ENCODE peak calls at places on chromosome 18, in five cellular contexts. One of them, this sample, is unnamed.

GRCh38 chr18:56402872-56403516 is 235.4 kb downstream of the TXNL1 start:
- DNase-seq in neural progenitor cell: no peak
- DNase-seq in stomach: no peak
- DNase-seq in osteoblast: no peak
- DNase-seq in GM23338: no peak
- DNase-seq in this sample: no peak

GRCh38 chr18:12625242-12625641 is 32.7 kb downstream of the SPIRE1 start:
- DNase-seq in neural progenitor cell: no peak
- DNase-seq in stomach: no peak
- DNase-seq in osteoblast: no peak
- DNase-seq in GM23338: no peak
- DNase-seq in this sample: no peak

GRCh38 chr18:3148930-3149535 is 70.7 kb downstream of the MYOM1 start:
- DNase-seq in neural progenitor cell: no peak
- DNase-seq in stomach: no peak
- DNase-seq in osteoblast: peak; percentile 61
- DNase-seq in GM23338: no peak
- DNase-seq in this sample: no peak

GRCh38 chr18:3451166-3451988 is 1.4 kb downstream of the TGIF1 start:
- DNase-seq in neural progenitor cell: peak; percentile 96
- DNase-seq in stomach: peak; percentile 94
- DNase-seq in osteoblast: peak; percentile 96
- DNase-seq in GM23338: peak; percentile 89
- DNase-seq in this sample: peak; percentile 96

GRCh38 chr18:48993586-48993985 is 42.8 kb upstream of the SMAD7 start:
- DNase-seq in neural progenitor cell: no peak
- DNase-seq in stomach: no peak
- DNase-seq in osteoblast: peak; percentile 95
- DNase-seq in GM23338: no peak
- DNase-seq in this sample: no peak

GRCh38 chr18:51340332-51340731 is 142.9 kb upstream of the MEX3C start:
- DNase-seq in neural progenitor cell: no peak
- DNase-seq in stomach: no peak
- DNase-seq in osteoblast: no peak
- DNase-seq in GM23338: no peak
- DNase-seq in this sample: no peak

GRCh38 chr18:25229080-25229479 is 122.9 kb downstream of the ZNF521 start:
- DNase-seq in neural progenitor cell: no peak
- DNase-seq in stomach: no peak
- DNase-seq in osteoblast: no peak
- DNase-seq in GM23338: no peak
- DNase-seq in this sample: no peak

GRCh38 chr18:11909597-11910026 is 1.5 kb upstream of the MPPE1 start:
- DNase-seq in neural progenitor cell: no peak
- DNase-seq in stomach: no peak
- DNase-seq in osteoblast: no peak
- DNase-seq in GM23338: no peak
- DNase-seq in this sample: no peak

GRCh38 chr18:75265255-75265654 is 54.7 kb downstream of the TSHZ1 start:
- DNase-seq in neural progenitor cell: no peak
- DNase-seq in stomach: no peak
- DNase-seq in osteoblast: no peak
- DNase-seq in GM23338: no peak
- DNase-seq in this sample: no peak

GRCh38 chr18:515838-516237 is 15.3 kb upstream of the COLEC12 start:
- DNase-seq in neural progenitor cell: peak; percentile 23
- DNase-seq in stomach: no peak
- DNase-seq in osteoblast: no peak
- DNase-seq in GM23338: no peak
- DNase-seq in this sample: no peak

GRCh38 chr18:32048507-32049091 is 30.0 kb downstream of the RNF125 start:
- DNase-seq in neural progenitor cell: no peak
- DNase-seq in stomach: no peak
- DNase-seq in osteoblast: peak; percentile 62
- DNase-seq in GM23338: no peak
- DNase-seq in this sample: no peak

GRCh38 chr18:78561757-78562445 is 417.7 kb upstream of the SALL3 start:
- DNase-seq in neural progenitor cell: peak; percentile 56
- DNase-seq in stomach: no peak
- DNase-seq in osteoblast: no peak
- DNase-seq in GM23338: no peak
- DNase-seq in this sample: no peak

GRCh38 chr18:67463829-67464228 is 52.7 kb downstream of the DSEL start:
- DNase-seq in neural progenitor cell: no peak
- DNase-seq in stomach: no peak
- DNase-seq in osteoblast: no peak
- DNase-seq in GM23338: peak; percentile 63
- DNase-seq in this sample: no peak

DNA sequence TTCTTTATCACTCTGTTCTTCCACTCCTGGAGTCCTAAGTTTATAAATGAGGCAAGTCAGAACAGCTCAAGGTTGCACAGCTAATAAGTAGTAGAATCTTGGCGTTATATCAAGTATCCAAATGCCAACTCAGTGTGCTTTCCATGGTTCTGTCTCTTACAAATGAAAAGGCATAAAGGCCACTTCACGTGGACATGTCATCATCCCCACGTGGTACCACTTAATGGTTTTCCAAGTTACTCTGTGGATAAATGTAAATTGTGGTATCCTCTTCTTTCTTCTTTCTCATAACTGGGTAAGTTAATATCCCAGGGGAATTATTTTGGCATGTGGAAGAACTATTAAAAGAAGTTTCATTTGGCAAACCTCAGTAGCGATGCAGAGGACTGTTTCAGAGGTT is 131.5 kb upstream of the L3MBTL4 start:
- DNase-seq in neural progenitor cell: no peak
- DNase-seq in stomach: no peak
- DNase-seq in osteoblast: no peak
- DNase-seq in GM23338: no peak
- DNase-seq in this sample: no peak
- H3K4me3 ChIP-seq in neural progenitor cell: no peak overlapping the region
- H3K4me3 ChIP-seq in stomach: no peak overlapping the region
- H3K4me3 ChIP-seq in osteoblast: no peak overlapping the region
- H3K4me3 ChIP-seq in GM23338: no peak overlapping the region
- H3K4me3 ChIP-seq in this sample: no peak overlapping the region

DNA sequence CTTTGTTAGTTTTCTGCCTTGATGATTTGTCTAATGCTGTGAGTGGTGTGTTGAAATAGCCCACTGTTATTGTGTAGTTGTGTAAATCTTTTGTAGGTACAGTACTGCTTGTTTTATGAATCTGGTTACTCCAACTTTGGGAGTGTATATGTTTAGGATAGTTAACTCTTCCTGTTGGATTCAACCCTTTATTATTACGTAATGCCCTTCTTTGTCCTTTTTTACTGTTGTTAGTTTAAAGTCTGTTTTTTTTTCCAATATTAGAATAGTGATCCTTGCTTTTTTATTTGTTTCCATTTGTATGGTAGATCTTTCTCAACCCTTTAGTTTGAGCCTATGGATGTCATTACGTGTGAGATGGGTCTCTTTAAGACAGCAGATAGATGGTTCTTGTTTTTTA is 261.5 kb upstream of the CDH2 start:
- DNase-seq in neural progenitor cell: no peak
- DNase-seq in stomach: no peak
- DNase-seq in osteoblast: no peak
- DNase-seq in GM23338: no peak
- DNase-seq in this sample: no peak
- H3K4me1 ChIP-seq in neural progenitor cell: peaks cover 3% of the 10 kb centered on the region
- H3K4me1 ChIP-seq in stomach: no peaks in the 10 kb centered on the region
- H3K4me1 ChIP-seq in osteoblast: no peaks in the 10 kb centered on the region
- H3K4me1 ChIP-seq in GM23338: no peaks in the 10 kb centered on the region
- H3K4me1 ChIP-seq in this sample: no peaks in the 10 kb centered on the region

GRCh38 chr18:26803643-26804042 is 61.9 kb downstream of the AQP4 start:
- DNase-seq in neural progenitor cell: no peak
- DNase-seq in stomach: no peak
- DNase-seq in osteoblast: no peak
- DNase-seq in GM23338: peak; percentile 43
- DNase-seq in this sample: no peak
- TF ChIP-seq CTCF in neural progenitor cell: peak; percentile 43
- TF ChIP-seq CTCF in stomach: no peak
- TF ChIP-seq CTCF in osteoblast: no peak
- TF ChIP-seq CTCF in GM23338: peak; percentile 47
- TF ChIP-seq CTCF in this sample: peak; percentile 9

DNA sequence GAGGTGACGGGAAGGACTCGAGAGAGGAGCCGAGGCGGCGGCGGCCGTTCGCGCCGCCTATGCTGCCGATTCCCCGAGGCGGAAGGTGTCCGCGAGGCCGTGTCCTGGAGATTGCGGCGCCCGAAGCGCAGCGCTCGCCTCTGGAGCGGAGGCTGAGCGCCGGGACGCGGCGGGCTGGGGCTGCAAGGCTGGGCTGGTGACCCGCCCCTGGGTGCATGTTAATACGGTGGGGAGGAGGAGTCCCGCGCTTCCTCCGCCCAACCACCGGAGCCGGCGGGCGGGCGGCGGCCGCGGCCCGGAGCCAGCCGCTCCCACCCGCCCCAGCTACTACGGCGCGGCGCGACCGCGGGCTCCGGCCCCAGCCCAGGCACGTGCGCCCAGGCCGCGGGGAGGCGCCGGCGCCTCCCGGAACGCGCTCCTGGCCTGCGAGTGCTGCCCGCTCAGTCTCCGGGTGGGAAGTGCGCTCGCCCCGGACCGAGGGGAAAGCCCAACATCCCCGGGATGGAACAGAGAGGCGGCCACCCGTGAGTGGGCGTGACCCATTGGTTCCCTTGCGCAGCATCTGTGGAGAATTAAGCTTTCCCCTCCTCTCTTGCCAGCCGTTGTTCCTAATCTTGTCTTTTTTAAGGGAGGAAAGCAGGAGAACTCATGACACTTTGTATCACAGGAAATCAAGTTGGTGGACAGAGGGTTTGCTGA is at the start of gene DLGAP1:
- DNase-seq in neural progenitor cell: peak; percentile 95
- DNase-seq in stomach: peak; percentile 32
- DNase-seq in osteoblast: peak; percentile 48
- DNase-seq in GM23338: peak; percentile 87
- DNase-seq in this sample: peak; percentile 88
- H3K4me3 ChIP-seq in neural progenitor cell: peak within 1 kb of the TSS; percentile 82
- H3K4me3 ChIP-seq in stomach: peak within 1 kb of the TSS; percentile 36
- H3K4me3 ChIP-seq in osteoblast: no peak within 1 kb of the TSS
- H3K4me3 ChIP-seq in GM23338: peak within 1 kb of the TSS; percentile 92
- H3K4me3 ChIP-seq in this sample: peak within 1 kb of the TSS; percentile 48

DNA sequence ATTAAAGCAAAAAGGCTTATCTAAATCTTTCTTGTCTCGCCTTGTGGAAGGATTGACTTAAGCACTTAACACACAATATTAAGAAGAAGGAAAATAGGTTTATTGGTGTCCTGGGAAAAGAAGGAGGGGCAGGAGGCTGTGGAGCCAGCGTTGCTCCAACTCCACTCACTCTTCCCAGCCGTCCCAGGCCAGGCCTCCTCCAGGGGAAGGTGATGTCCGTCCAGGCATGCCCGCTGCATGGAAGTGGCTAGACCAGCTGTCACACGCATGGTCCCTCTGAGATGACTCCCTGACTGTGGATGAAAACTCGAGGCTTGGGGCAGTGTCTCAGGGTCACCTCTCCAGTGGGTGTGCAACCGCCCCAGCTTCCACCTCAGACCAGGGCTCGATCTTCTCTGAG is 281.1 kb downstream of the GALR1 start:
- DNase-seq in neural progenitor cell: no peak
- DNase-seq in stomach: no peak
- DNase-seq in osteoblast: no peak
- DNase-seq in GM23338: no peak
- DNase-seq in this sample: no peak
- H3K4me1 ChIP-seq in neural progenitor cell: no peaks in the 10 kb centered on the region
- H3K4me1 ChIP-seq in stomach: no peaks in the 10 kb centered on the region
- H3K4me1 ChIP-seq in osteoblast: no peaks in the 10 kb centered on the region
- H3K4me1 ChIP-seq in GM23338: no peaks in the 10 kb centered on the region
- H3K4me1 ChIP-seq in this sample: no peaks in the 10 kb centered on the region

DNA sequence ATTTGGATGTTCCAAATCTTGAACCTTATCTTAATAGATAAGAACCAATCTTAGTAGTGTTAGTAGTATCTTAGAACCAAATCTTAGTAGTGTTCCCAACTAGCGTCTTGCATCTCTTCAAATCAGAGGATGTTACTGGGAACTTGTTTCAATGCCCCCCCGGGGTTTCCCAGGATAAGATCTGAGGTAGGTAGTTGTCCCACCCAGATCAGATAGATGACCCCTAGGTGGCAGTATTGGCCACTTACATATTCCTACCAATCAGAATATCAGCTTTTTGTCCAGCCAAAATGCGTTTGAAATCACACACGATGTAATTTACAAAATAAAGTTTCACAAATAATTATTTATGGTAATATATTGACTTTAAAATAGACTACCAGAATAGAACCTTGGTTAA is 314.8 kb downstream of the MBD2 start:
- DNase-seq in neural progenitor cell: no peak
- DNase-seq in stomach: no peak
- DNase-seq in osteoblast: no peak
- DNase-seq in GM23338: peak; percentile 85
- DNase-seq in this sample: no peak
- TF ChIP-seq CTCF in neural progenitor cell: no peak
- TF ChIP-seq CTCF in stomach: no peak
- TF ChIP-seq CTCF in osteoblast: peak; percentile 50
- TF ChIP-seq CTCF in GM23338: peak; percentile 81
- TF ChIP-seq CTCF in this sample: peak; percentile 42

GRCh38 chr18:34796013-34796657 is 86.0 kb downstream of the DTNA start:
- DNase-seq in neural progenitor cell: no peak
- DNase-seq in stomach: no peak
- DNase-seq in osteoblast: no peak
- DNase-seq in GM23338: no peak
- DNase-seq in this sample: no peak

GRCh38 chr18:34789768-34790344 is 79.8 kb downstream of the DTNA start:
- DNase-seq in neural progenitor cell: no peak
- DNase-seq in stomach: no peak
- DNase-seq in osteoblast: peak; percentile 23
- DNase-seq in GM23338: no peak
- DNase-seq in this sample: no peak

GRCh38 chr18:34795070-34795740 is 85.1 kb downstream of the DTNA start:
- DNase-seq in neural progenitor cell: no peak
- DNase-seq in stomach: no peak
- DNase-seq in osteoblast: no peak
- DNase-seq in GM23338: no peak
- DNase-seq in this sample: no peak

GRCh38 chr18:34794346-34794745 is 84.2 kb downstream of the DTNA start:
- DNase-seq in neural progenitor cell: peak; percentile 65
- DNase-seq in stomach: no peak
- DNase-seq in osteoblast: no peak
- DNase-seq in GM23338: no peak
- DNase-seq in this sample: no peak
- H3K4me3 ChIP-seq in neural progenitor cell: no peak overlapping the region
- H3K4me3 ChIP-seq in stomach: no peak overlapping the region
- H3K4me3 ChIP-seq in osteoblast: no peak overlapping the region
- H3K4me3 ChIP-seq in GM23338: no peak overlapping the region
- H3K4me3 ChIP-seq in this sample: no peak overlapping the region